ENCODE peak calls at places on chromosomes 11 and 22, in four cellular contexts. L is choroid plexus epithelial cell, N is COR-L47, V is brain pericyte. P is an unnamed sample.

GRCh38 chr11:118552341-118552740 is 13.4 kb downstream of the IFT46 start:
- DNase-seq in L (no peak), N (no peak), V (no peak), P (no peak)

GRCh38 chr11:75024764-75025211 is 36.1 kb downstream of the NEU3 start:
- DNase-seq in L (no peak), N (no peak), V (no peak), P (no peak)

GRCh38 chr11:60158666-60159065 is 24.2 kb downstream of the MS4A6A start:
- DNase-seq in L (no peak), N (no peak), V (no peak), P (no peak)

GRCh38 chr11:69285091-69285490 is 8.9 kb upstream of the MYEOV start:
- DNase-seq in L (no peak), N (no peak), V (no peak), P (no peak)

GRCh38 chr11:114056409-114056808 is 3.1 kb upstream of the ZBTB16 start:
- DNase-seq in L (no peak), N (no peak), V (no peak), P (no peak)

GRCh38 chr11:58575377-58576020 is at the start of gene LPXN:
- DNase-seq in L (peak), N (no peak), V (no peak), P (peak)

GRCh38 chr11:77454867-77455655 is 18.8 kb downstream of the PAK1 start:
- DNase-seq in L (no peak), N (no peak), V (no peak), P (no peak)

GRCh38 chr22:29765905-29766631 is 739 bp downstream of the ZMAT5 start:
- DNase-seq in L (peak), N (no peak), V (no peak), P (peak)

GRCh38 chr11:30560345-30561106 is 25.6 kb downstream of the MPPED2 start:
- DNase-seq in L (peak), N (no peak), V (no peak), P (no peak)

GRCh38 chr11:75384438-75385080 is 14.8 kb upstream of the RPS3 start:
- DNase-seq in L (peak), N (peak), V (no peak), P (peak)

GRCh38 chr22:40749829-40750228 is 69.3 kb downstream of the SLC25A17 start:
- DNase-seq in L (no peak), N (no peak), V (no peak), P (no peak)

GRCh38 chr22:35450824-35451541 is 51.0 kb downstream of the MCM5 start:
- DNase-seq in L (no peak), N (no peak), V (no peak), P (no peak)

GRCh38 chr11:116637766-116638165 is 135.0 kb downstream of the BUD13 start:
- DNase-seq in L (no peak), N (no peak), V (no peak), P (no peak)

GRCh38 chr22:45612940-45613339 is 58.7 kb upstream of the ATXN10 start:
- DNase-seq in L (no peak), N (no peak), V (no peak), P (no peak)

GRCh38 chr11:126332221-126332711 is 23.2 kb upstream of the ST3GAL4 start:
- DNase-seq in L (peak), N (no peak), V (no peak), P (no peak)

GRCh38 chr22:43824724-43825485 is 12.8 kb upstream of the EFCAB6 start:
- DNase-seq in L (no peak), N (no peak), V (no peak), P (no peak)

P was measured in activated effector memory CD4-positive, alpha-beta T cell treated with Interleukin-2 at 50 U/mL for 16 hours.